ENCODE peak calls at places on chromosomes 7 and 10, in six cellular contexts. X is left ventricle myocardium inferior; L is psoas muscle; Z is epithelial cell of esophagus; T is stimulated activated CD4-positive, alpha-beta T cell treated with anti-CD3 and anti-CD28 coated beads, Interleukin-2, amount 100 ng/mL, for 24 hours; Q is activated CD4-positive, alpha-beta T cell treated with anti-CD3 and anti-CD28 coated beads, Interleukin-2, amount 50 U/mL, for 24 hours. V is an unnamed sample.

GRCh38 chr7:95881597-95881996 is 109.2 kb downstream of the DYNC1I1 start:
- DNase-seq in T (no peak), X (no peak), L (no peak), Z (no peak), Q (no peak), V (no peak)

GRCh38 chr7:90271753-90272152 is 26.8 kb downstream of the CFAP69 start:
- DNase-seq in Z (peak; percentile 21), T (no peak), L (no peak), X (no peak), Q (no peak), V (no peak)

GRCh38 chr10:101050206-101051069 is 11.4 kb upstream of the KAZALD1 start:
- DNase-seq in Z (peak; percentile 59), X (peak; percentile 49), T (peak; percentile 84), Q (peak; percentile 55), L (peak; percentile 79), V (peak; percentile 61)

GRCh38 chr7:140197938-140198337 is 21.2 kb upstream of the KDM7A start:
- DNase-seq in T (no peak), L (no peak), Z (no peak), X (no peak), Q (no peak), V (no peak)

GRCh38 chr10:125707852-125708468 is 11.5 kb upstream of the EDRF1 start:
- DNase-seq in Q (no peak), T (no peak), X (no peak), L (no peak), Z (peak; percentile 60), V (no peak)

GRCh38 chr7:20223356-20223755 is 6.2 kb upstream of the MACC1 start:
- DNase-seq in L (no peak), Q (no peak), X (no peak), T (no peak), Z (no peak), V (no peak)

GRCh38 chr7:33692956-33693355 is 212.4 kb upstream of the BMPER start:
- DNase-seq in T (no peak), Z (peak; percentile 40), X (no peak), Q (no peak), L (no peak), V (no peak)

GRCh38 chr7:139744768-139745250 is 33.0 kb downstream of the HIPK2 start:
- DNase-seq in T (no peak), X (no peak), Z (no peak), L (no peak), Q (no peak), V (no peak)

GRCh38 chr10:128360783-128361182 is 234.6 kb upstream of the MKI67 start:
- DNase-seq in T (no peak), L (no peak), X (no peak), Q (no peak), Z (no peak), V (no peak)

GRCh38 chr7:154857728-154858681 is 144.9 kb downstream of the PAXIP1 start:
- DNase-seq in Z (no peak), Q (no peak), L (no peak), T (no peak), X (no peak), V (no peak)

GRCh38 chr7:129188372-129188891 is at the start of gene SMO:
- DNase-seq in T (no peak), L (peak; percentile 64), Q (no peak), X (peak; percentile 46), Z (peak; percentile 41), V (no peak)

GRCh38 chr10:1063232-1063862 is 7.2 kb downstream of the WDR37 start:
- DNase-seq in T (no peak), Q (no peak), X (no peak), L (no peak), Z (no peak), V (no peak)

GRCh38 chr10:133157662-133158436 is 2.2 kb upstream of the KNDC1 start:
- DNase-seq in Z (no peak), L (no peak), T (no peak), X (no peak), Q (no peak), V (no peak)

GRCh38 chr7:106425017-106425719 is 140.4 kb upstream of the NAMPT start:
- DNase-seq in Q (peak; percentile 85), T (peak; percentile 78), L (peak; percentile 71), Z (peak; percentile 99), X (peak; percentile 44), V (peak; percentile 78)